ENCODE peak calls at places on chromosome 22, in seven cellular contexts. J is NCI-H2081; Q is stimulated activated CD4-positive, alpha-beta T cell treated with anti-CD3 and anti-CD28 coated beads, Interleukin-12 subunit alpha, Interleukin-12 subunit beta, amount 100 ng/mL, for 4 hours; W is HCT116; H is RPMI7951; F is lung; I is WERI-Rb-1. R is an unnamed sample.

GRCh38 chr22:28936200-28936599 is 52.8 kb downstream of the ZNRF3 start:
- DNase-seq in I (no peak), Q (no peak), J (no peak), W (no peak), H (no peak), F (no peak), R (no peak)

GRCh38 chr22:20205964-20206708 is 55.3 kb upstream of the CCDC188 start:
- DNase-seq in I (peak; percentile 38), H (peak; percentile 48), J (no peak), F (peak; percentile 75), W (peak; percentile 75), Q (peak; percentile 63), R (peak; percentile 69)

GRCh38 chr22:30348837-30349236 is 7.9 kb downstream of the SF3A1 start:
- DNase-seq in I (no peak), W (no peak), H (no peak), F (no peak), Q (no peak), J (no peak), R (no peak)

GRCh38 chr22:49568751-49569285 is 258.9 kb downstream of the BRD1 start:
- DNase-seq in W (no peak), J (no peak), Q (no peak), I (peak; percentile 46), H (no peak), F (no peak), R (peak; percentile 39)

GRCh38 chr22:46640293-46640692 is 20.1 kb downstream of the GRAMD4 start:
- DNase-seq in Q (no peak), J (no peak), H (no peak), W (no peak), I (no peak), F (no peak), R (no peak)

GRCh38 chr22:37843746-37844089 is 416 bp downstream of the ANKRD54 start:
- DNase-seq in Q (peak; percentile 51), H (no peak), F (no peak), W (no peak), J (no peak), I (no peak), R (peak; percentile 84)

GRCh38 chr22:39682994-39683393 is 112.4 kb downstream of the CACNA1I start:
- DNase-seq in H (no peak), F (no peak), J (no peak), Q (no peak), W (no peak), I (no peak), R (peak; percentile 24)

GRCh38 chr22:22752556-22753477 is 108.4 kb downstream of the GGTLC2 start:
- DNase-seq in Q (no peak), W (no peak), H (peak; percentile 18), J (no peak), F (peak; percentile 47), I (no peak), R (peak; percentile 35)

GRCh38 chr22:23834406-23834805 is 4.4 kb downstream of the DERL3 start:
- DNase-seq in H (no peak), Q (no peak), W (no peak), J (no peak), I (no peak), F (no peak), R (no peak)

GRCh38 chr22:44765571-44766285 is 13.4 kb downstream of the ARHGAP8 start:
- DNase-seq in W (no peak), H (peak; percentile 11), I (no peak), J (no peak), F (no peak), Q (no peak), R (no peak)

GRCh38 chr22:23216331-23217170 is 36.2 kb downstream of the BCR start:
- DNase-seq in F (no peak), J (no peak), I (peak; percentile 29), H (peak; percentile 44), W (no peak), Q (peak; percentile 25), R (no peak)

GRCh38 chr22:31451709-31452571 is 37.7 kb downstream of the EIF4ENIF1 start:
- DNase-seq in J (no peak), F (no peak), W (peak; percentile 21), H (peak; percentile 35), Q (no peak), I (peak; percentile 21), R (no peak)

GRCh38 chr22:47200273-47201051 is 438.0 kb downstream of the TBC1D22A start:
- DNase-seq in Q (no peak), F (no peak), W (no peak), I (no peak), H (peak; percentile 8), J (no peak), R (no peak)

GRCh38 chr22:20012741-20013331 is 3.8 kb downstream of the ARVCF start:
- DNase-seq in Q (no peak), W (no peak), I (no peak), H (no peak), F (no peak), J (no peak), R (no peak)

GRCh38 chr22:47772864-47773263 is 1010.4 kb downstream of the TBC1D22A start:
- DNase-seq in H (no peak), Q (no peak), I (no peak), W (no peak), J (no peak), F (no peak), R (no peak)

GRCh38 chr22:40668611-40669390 is 10.5 kb upstream of the MCHR1 start:
- DNase-seq in J (no peak), Q (no peak), W (peak; percentile 31), I (no peak), F (no peak), H (peak; percentile 86), R (no peak)

R was measured in pancreas.